ENCODE peak calls at places on chromosomes 2 and 18, in eight cellular contexts. One of them, this sample, is unnamed.

GRCh38 chr18:78805840-78806239 is 173.8 kb upstream of the SALL3 start:
- DNase-seq in activated CD8-positive, alpha-beta memory T cell treated with anti-CD3 and anti-CD28 coated beads, Interleukin-2, amount 50 U/mL, for 48 hours: no peak
- DNase-seq in tibial artery: no peak
- DNase-seq in stimulated activated CD8-positive, alpha-beta memory T cell treated with anti-CD3 and anti-CD28 coated beads, Interleukin-12 subunit alpha, Interleukin-12 subunit beta, amount 100 ng/mL, for 4 hours: no peak
- DNase-seq in activated CD4-positive, CD25-positive, alpha-beta regulatory T cell treated with anti-CD3 and anti-CD28 coated beads, Interleukin-2, amount 50 U/mL, for 72 hours: no peak
- DNase-seq in COLO829: no peak
- DNase-seq in midbrain: no peak
- DNase-seq in Right ventricle myocardium superior: no peak
- DNase-seq in this sample: no peak

GRCh38 chr2:135985826-135986393 is 484 bp upstream of the DARS1 start:
- DNase-seq in Right ventricle myocardium superior: no peak
- DNase-seq in COLO829: no peak
- DNase-seq in stimulated activated CD8-positive, alpha-beta memory T cell treated with anti-CD3 and anti-CD28 coated beads, Interleukin-12 subunit alpha, Interleukin-12 subunit beta, amount 100 ng/mL, for 4 hours: peak
- DNase-seq in midbrain: no peak
- DNase-seq in activated CD8-positive, alpha-beta memory T cell treated with anti-CD3 and anti-CD28 coated beads, Interleukin-2, amount 50 U/mL, for 48 hours: peak
- DNase-seq in activated CD4-positive, CD25-positive, alpha-beta regulatory T cell treated with anti-CD3 and anti-CD28 coated beads, Interleukin-2, amount 50 U/mL, for 72 hours: no peak
- DNase-seq in tibial artery: no peak
- DNase-seq in this sample: no peak

GRCh38 chr2:84319566-84319965 is 139.5 kb downstream of the SUCLG1 start:
- DNase-seq in activated CD4-positive, CD25-positive, alpha-beta regulatory T cell treated with anti-CD3 and anti-CD28 coated beads, Interleukin-2, amount 50 U/mL, for 72 hours: no peak
- DNase-seq in midbrain: no peak
- DNase-seq in stimulated activated CD8-positive, alpha-beta memory T cell treated with anti-CD3 and anti-CD28 coated beads, Interleukin-12 subunit alpha, Interleukin-12 subunit beta, amount 100 ng/mL, for 4 hours: no peak
- DNase-seq in Right ventricle myocardium superior: no peak
- DNase-seq in activated CD8-positive, alpha-beta memory T cell treated with anti-CD3 and anti-CD28 coated beads, Interleukin-2, amount 50 U/mL, for 48 hours: no peak
- DNase-seq in COLO829: no peak
- DNase-seq in tibial artery: no peak
- DNase-seq in this sample: no peak

GRCh38 chr2:7730449-7730848 is 813.2 kb downstream of the RNF144A start:
- DNase-seq in midbrain: no peak
- DNase-seq in activated CD4-positive, CD25-positive, alpha-beta regulatory T cell treated with anti-CD3 and anti-CD28 coated beads, Interleukin-2, amount 50 U/mL, for 72 hours: no peak
- DNase-seq in tibial artery: no peak
- DNase-seq in activated CD8-positive, alpha-beta memory T cell treated with anti-CD3 and anti-CD28 coated beads, Interleukin-2, amount 50 U/mL, for 48 hours: no peak
- DNase-seq in stimulated activated CD8-positive, alpha-beta memory T cell treated with anti-CD3 and anti-CD28 coated beads, Interleukin-12 subunit alpha, Interleukin-12 subunit beta, amount 100 ng/mL, for 4 hours: no peak
- DNase-seq in COLO829: no peak
- DNase-seq in Right ventricle myocardium superior: no peak
- DNase-seq in this sample: no peak

GRCh38 chr2:62450716-62451191 is 55.2 kb downstream of the TMEM17 start:
- DNase-seq in COLO829: no peak
- DNase-seq in tibial artery: no peak
- DNase-seq in stimulated activated CD8-positive, alpha-beta memory T cell treated with anti-CD3 and anti-CD28 coated beads, Interleukin-12 subunit alpha, Interleukin-12 subunit beta, amount 100 ng/mL, for 4 hours: no peak
- DNase-seq in activated CD4-positive, CD25-positive, alpha-beta regulatory T cell treated with anti-CD3 and anti-CD28 coated beads, Interleukin-2, amount 50 U/mL, for 72 hours: no peak
- DNase-seq in activated CD8-positive, alpha-beta memory T cell treated with anti-CD3 and anti-CD28 coated beads, Interleukin-2, amount 50 U/mL, for 48 hours: no peak
- DNase-seq in midbrain: no peak
- DNase-seq in Right ventricle myocardium superior: no peak
- DNase-seq in this sample: no peak

GRCh38 chr2:3075941-3076340 is 301.7 kb downstream of the EIPR1 start:
- DNase-seq in stimulated activated CD8-positive, alpha-beta memory T cell treated with anti-CD3 and anti-CD28 coated beads, Interleukin-12 subunit alpha, Interleukin-12 subunit beta, amount 100 ng/mL, for 4 hours: no peak
- DNase-seq in COLO829: no peak
- DNase-seq in activated CD8-positive, alpha-beta memory T cell treated with anti-CD3 and anti-CD28 coated beads, Interleukin-2, amount 50 U/mL, for 48 hours: no peak
- DNase-seq in tibial artery: no peak
- DNase-seq in midbrain: no peak
- DNase-seq in Right ventricle myocardium superior: no peak
- DNase-seq in activated CD4-positive, CD25-positive, alpha-beta regulatory T cell treated with anti-CD3 and anti-CD28 coated beads, Interleukin-2, amount 50 U/mL, for 72 hours: no peak
- DNase-seq in this sample: no peak

GRCh38 chr2:202545523-202545922 is 89.2 kb upstream of the FAM117B start:
- DNase-seq in Right ventricle myocardium superior: no peak
- DNase-seq in midbrain: no peak
- DNase-seq in activated CD4-positive, CD25-positive, alpha-beta regulatory T cell treated with anti-CD3 and anti-CD28 coated beads, Interleukin-2, amount 50 U/mL, for 72 hours: no peak
- DNase-seq in tibial artery: no peak
- DNase-seq in activated CD8-positive, alpha-beta memory T cell treated with anti-CD3 and anti-CD28 coated beads, Interleukin-2, amount 50 U/mL, for 48 hours: no peak
- DNase-seq in COLO829: no peak
- DNase-seq in stimulated activated CD8-positive, alpha-beta memory T cell treated with anti-CD3 and anti-CD28 coated beads, Interleukin-12 subunit alpha, Interleukin-12 subunit beta, amount 100 ng/mL, for 4 hours: no peak
- DNase-seq in this sample: no peak

GRCh38 chr2:230231251-230231650 is 5.7 kb downstream of the SP140 start:
- DNase-seq in tibial artery: no peak
- DNase-seq in Right ventricle myocardium superior: no peak
- DNase-seq in activated CD8-positive, alpha-beta memory T cell treated with anti-CD3 and anti-CD28 coated beads, Interleukin-2, amount 50 U/mL, for 48 hours: no peak
- DNase-seq in stimulated activated CD8-positive, alpha-beta memory T cell treated with anti-CD3 and anti-CD28 coated beads, Interleukin-12 subunit alpha, Interleukin-12 subunit beta, amount 100 ng/mL, for 4 hours: no peak
- DNase-seq in COLO829: no peak
- DNase-seq in activated CD4-positive, CD25-positive, alpha-beta regulatory T cell treated with anti-CD3 and anti-CD28 coated beads, Interleukin-2, amount 50 U/mL, for 72 hours: no peak
- DNase-seq in midbrain: no peak
- DNase-seq in this sample: no peak

GRCh38 chr2:200158586-200159365 is 147.7 kb upstream of the SPATS2L start:
- DNase-seq in activated CD4-positive, CD25-positive, alpha-beta regulatory T cell treated with anti-CD3 and anti-CD28 coated beads, Interleukin-2, amount 50 U/mL, for 72 hours: no peak
- DNase-seq in tibial artery: no peak
- DNase-seq in activated CD8-positive, alpha-beta memory T cell treated with anti-CD3 and anti-CD28 coated beads, Interleukin-2, amount 50 U/mL, for 48 hours: no peak
- DNase-seq in stimulated activated CD8-positive, alpha-beta memory T cell treated with anti-CD3 and anti-CD28 coated beads, Interleukin-12 subunit alpha, Interleukin-12 subunit beta, amount 100 ng/mL, for 4 hours: no peak
- DNase-seq in COLO829: no peak
- DNase-seq in Right ventricle myocardium superior: no peak
- DNase-seq in midbrain: no peak
- DNase-seq in this sample: no peak

GRCh38 chr18:27599202-27599829 is 414.2 kb upstream of the CHST9 start:
- DNase-seq in stimulated activated CD8-positive, alpha-beta memory T cell treated with anti-CD3 and anti-CD28 coated beads, Interleukin-12 subunit alpha, Interleukin-12 subunit beta, amount 100 ng/mL, for 4 hours: no peak
- DNase-seq in Right ventricle myocardium superior: peak
- DNase-seq in activated CD4-positive, CD25-positive, alpha-beta regulatory T cell treated with anti-CD3 and anti-CD28 coated beads, Interleukin-2, amount 50 U/mL, for 72 hours: no peak
- DNase-seq in midbrain: peak
- DNase-seq in tibial artery: peak
- DNase-seq in activated CD8-positive, alpha-beta memory T cell treated with anti-CD3 and anti-CD28 coated beads, Interleukin-2, amount 50 U/mL, for 48 hours: peak
- DNase-seq in COLO829: peak
- DNase-seq in this sample: peak

GRCh38 chr2:120108049-120108448 is 95.2 kb downstream of the EPB41L5 start:
- DNase-seq in activated CD4-positive, CD25-positive, alpha-beta regulatory T cell treated with anti-CD3 and anti-CD28 coated beads, Interleukin-2, amount 50 U/mL, for 72 hours: no peak
- DNase-seq in Right ventricle myocardium superior: no peak
- DNase-seq in midbrain: no peak
- DNase-seq in activated CD8-positive, alpha-beta memory T cell treated with anti-CD3 and anti-CD28 coated beads, Interleukin-2, amount 50 U/mL, for 48 hours: no peak
- DNase-seq in COLO829: peak
- DNase-seq in tibial artery: peak
- DNase-seq in stimulated activated CD8-positive, alpha-beta memory T cell treated with anti-CD3 and anti-CD28 coated beads, Interleukin-12 subunit alpha, Interleukin-12 subunit beta, amount 100 ng/mL, for 4 hours: no peak
- DNase-seq in this sample: no peak

GRCh38 chr2:127106998-127107621 is at the start of gene BIN1:
- DNase-seq in activated CD4-positive, CD25-positive, alpha-beta regulatory T cell treated with anti-CD3 and anti-CD28 coated beads, Interleukin-2, amount 50 U/mL, for 72 hours: peak
- DNase-seq in COLO829: peak
- DNase-seq in stimulated activated CD8-positive, alpha-beta memory T cell treated with anti-CD3 and anti-CD28 coated beads, Interleukin-12 subunit alpha, Interleukin-12 subunit beta, amount 100 ng/mL, for 4 hours: peak
- DNase-seq in Right ventricle myocardium superior: peak
- DNase-seq in activated CD8-positive, alpha-beta memory T cell treated with anti-CD3 and anti-CD28 coated beads, Interleukin-2, amount 50 U/mL, for 48 hours: peak
- DNase-seq in midbrain: peak
- DNase-seq in tibial artery: peak
- DNase-seq in this sample: peak

GRCh38 chr2:1656326-1656960 is 87.9 kb downstream of the PXDN start:
- DNase-seq in activated CD8-positive, alpha-beta memory T cell treated with anti-CD3 and anti-CD28 coated beads, Interleukin-2, amount 50 U/mL, for 48 hours: no peak
- DNase-seq in COLO829: no peak
- DNase-seq in tibial artery: peak
- DNase-seq in stimulated activated CD8-positive, alpha-beta memory T cell treated with anti-CD3 and anti-CD28 coated beads, Interleukin-12 subunit alpha, Interleukin-12 subunit beta, amount 100 ng/mL, for 4 hours: no peak
- DNase-seq in Right ventricle myocardium superior: no peak
- DNase-seq in activated CD4-positive, CD25-positive, alpha-beta regulatory T cell treated with anti-CD3 and anti-CD28 coated beads, Interleukin-2, amount 50 U/mL, for 72 hours: peak
- DNase-seq in midbrain: no peak
- DNase-seq in this sample: no peak

GRCh38 chr2:72757177-72757775 is 68.6 kb downstream of the EXOC6B start:
- DNase-seq in Right ventricle myocardium superior: no peak
- DNase-seq in activated CD8-positive, alpha-beta memory T cell treated with anti-CD3 and anti-CD28 coated beads, Interleukin-2, amount 50 U/mL, for 48 hours: no peak
- DNase-seq in activated CD4-positive, CD25-positive, alpha-beta regulatory T cell treated with anti-CD3 and anti-CD28 coated beads, Interleukin-2, amount 50 U/mL, for 72 hours: no peak
- DNase-seq in stimulated activated CD8-positive, alpha-beta memory T cell treated with anti-CD3 and anti-CD28 coated beads, Interleukin-12 subunit alpha, Interleukin-12 subunit beta, amount 100 ng/mL, for 4 hours: no peak
- DNase-seq in midbrain: no peak
- DNase-seq in tibial artery: no peak
- DNase-seq in COLO829: no peak
- DNase-seq in this sample: no peak

GRCh38 chr2:42854207-42854818 is 61.9 kb upstream of the HAAO start:
- DNase-seq in midbrain: no peak
- DNase-seq in COLO829: no peak
- DNase-seq in Right ventricle myocardium superior: peak
- DNase-seq in activated CD4-positive, CD25-positive, alpha-beta regulatory T cell treated with anti-CD3 and anti-CD28 coated beads, Interleukin-2, amount 50 U/mL, for 72 hours: no peak
- DNase-seq in tibial artery: peak
- DNase-seq in stimulated activated CD8-positive, alpha-beta memory T cell treated with anti-CD3 and anti-CD28 coated beads, Interleukin-12 subunit alpha, Interleukin-12 subunit beta, amount 100 ng/mL, for 4 hours: no peak
- DNase-seq in activated CD8-positive, alpha-beta memory T cell treated with anti-CD3 and anti-CD28 coated beads, Interleukin-2, amount 50 U/mL, for 48 hours: no peak
- DNase-seq in this sample: no peak

GRCh38 chr2:50491541-50492114 is 540.3 kb downstream of the NRXN1 start:
- DNase-seq in midbrain: peak
- DNase-seq in COLO829: peak
- DNase-seq in activated CD4-positive, CD25-positive, alpha-beta regulatory T cell treated with anti-CD3 and anti-CD28 coated beads, Interleukin-2, amount 50 U/mL, for 72 hours: no peak
- DNase-seq in tibial artery: no peak
- DNase-seq in Right ventricle myocardium superior: no peak
- DNase-seq in activated CD8-positive, alpha-beta memory T cell treated with anti-CD3 and anti-CD28 coated beads, Interleukin-2, amount 50 U/mL, for 48 hours: no peak
- DNase-seq in stimulated activated CD8-positive, alpha-beta memory T cell treated with anti-CD3 and anti-CD28 coated beads, Interleukin-12 subunit alpha, Interleukin-12 subunit beta, amount 100 ng/mL, for 4 hours: no peak
- DNase-seq in this sample: peak

This sample was measured in glutamatergic neuron.